ENCODE peak calls at places on chromosome 18, in eight cellular contexts. Y, B, S, J, D, N, V and T are unnamed samples. For H3K9me3, the result is how much of the 10 kb centered on the place peaks cover.

GRCh38 chr18:72830109-72830508 is 37.7 kb downstream of the NETO1 start:
- DNase-seq in J (no peak), N (no peak), D (no peak), B (peak), Y (peak), V (peak), S (no peak), T (no peak)

GRCh38 chr18:45517181-45517741 is 98.0 kb upstream of the SLC14A2 start:
- DNase-seq in B (peak), V (no peak), S (no peak), J (peak), D (peak), N (no peak), Y (no peak), T (no peak)

GRCh38 chr18:48944634-48945033 is 6.1 kb downstream of the SMAD7 start:
- DNase-seq in B (no peak), Y (no peak), V (no peak), D (no peak), N (peak), S (no peak), J (no peak), T (peak)

GRCh38 chr18:21851327-21851961 is 110.9 kb downstream of the MIB1 start:
- DNase-seq in D (no peak), B (no peak), Y (peak), S (no peak), V (no peak), N (peak), J (no peak), T (no peak)

GRCh38 chr18:36187826-36188721 is 777 bp downstream of the MOCOS start:
- DNase-seq in N (peak), D (peak), B (peak), Y (peak), V (no peak), S (peak), J (no peak), T (no peak)

GRCh38 chr18:1965541-1965940 is 605.8 kb downstream of the METTL4 start:
- DNase-seq in V (no peak), Y (no peak), B (no peak), D (no peak), N (no peak), S (no peak), J (no peak), T (no peak)

GRCh38 chr18:70493461-70493860 is 204.6 kb downstream of the SOCS6 start:
- DNase-seq in V (no peak), J (no peak), N (no peak), S (no peak), Y (no peak), D (no peak), B (no peak), T (no peak)

GRCh38 chr18:49238433-49239042 is 221.9 kb downstream of the DYM start:
- DNase-seq in Y (peak), D (no peak), N (peak), V (peak), S (no peak), J (no peak), B (peak), T (no peak)

GRCh38 chr18:36693931-36694661 is 134.7 kb downstream of the TPGS2 start:
- DNase-seq in J (no peak), V (no peak), D (no peak), N (peak), B (no peak), Y (peak), S (no peak), T (no peak)

GRCh38 chr18:75533954-75534353 is 106.5 kb upstream of the SMIM21 start:
- DNase-seq in J (no peak), Y (no peak), B (no peak), D (no peak), S (no peak), N (peak), V (no peak), T (no peak)

GRCh38 chr18:68298340-68298739 is 416.6 kb downstream of the TMX3 start:
- DNase-seq in D (no peak), B (no peak), S (no peak), V (no peak), N (no peak), Y (no peak), J (no peak), T (no peak)

GRCh38 chr18:54949588-54949987 is 9.7 kb downstream of the CCDC68 start:
- DNase-seq in B (no peak), V (no peak), J (no peak), S (no peak), Y (no peak), N (no peak), D (no peak), T (no peak)

GRCh38 chr18:70036771-70037452 is 89.2 kb upstream of the CD226 start:
- DNase-seq in B (no peak), S (no peak), V (no peak), D (no peak), J (no peak), N (no peak), Y (no peak), T (no peak)

GRCh38 chr18:45291616-45292612 is 323.4 kb upstream of the SLC14A2 start:
- DNase-seq in B (peak), Y (no peak), J (no peak), D (no peak), N (no peak), V (no peak), S (no peak), T (no peak)

GRCh38 chr18:43563780-43564179 is 286.5 kb upstream of the SYT4 start:
- DNase-seq in N (peak), D (no peak), V (no peak), Y (peak), B (peak), J (no peak), S (no peak), T (no peak)

GRCh38 chr18:35131387-35132283 is 90.4 kb downstream of the MAPRE2 start:
- DNase-seq in V (no peak), B (no peak), J (no peak), N (peak), S (no peak), Y (no peak), D (no peak), T (no peak)

GRCh38 chr18:9848170-9848854 is 37.5 kb upstream of the TXNDC2 start:
- DNase-seq in V (no peak), S (no peak), B (no peak), D (no peak), Y (no peak), N (no peak), J (no peak), T (no peak)

GRCh38 chr18:68972176-68972575 is 174.3 kb downstream of the CCDC102B start:
- DNase-seq in B (no peak), D (no peak), J (no peak), N (no peak), Y (no peak), V (no peak), S (no peak), T (no peak)

GRCh38 chr18:13547347-13547746 is 179.0 kb downstream of the FAM210A start:
- DNase-seq in Y (no peak), V (no peak), S (no peak), B (no peak), N (no peak), D (no peak), J (no peak), T (no peak)

GRCh38 chr18:37364237-37364636 is 201.4 kb downstream of the CELF4 start:
- DNase-seq in V (no peak), N (no peak), J (no peak), D (peak), S (no peak), Y (no peak), B (no peak), T (no peak)

GRCh38 chr18:72898870-72899840 is 31.4 kb upstream of the NETO1 start:
- DNase-seq in N (no peak), S (no peak), Y (no peak), J (no peak), D (no peak), V (no peak), B (no peak), T (no peak)

GRCh38 chr18:32770181-32770650 is 2.6 kb downstream of the KLHL14 start:
- DNase-seq in N (no peak), B (peak), D (peak), S (no peak), J (peak), Y (no peak), V (no peak), T (no peak)

GRCh38 chr18:22398464-22398863 is 19.3 kb downstream of the CTAGE1 start:
- DNase-seq in N (no peak), J (no peak), S (no peak), D (no peak), V (no peak), Y (no peak), B (no peak), T (no peak)

GRCh38 chr18:58194028-58194427 is 150.0 kb downstream of the NEDD4L start:
- DNase-seq in B (peak), N (no peak), J (no peak), S (peak), D (no peak), V (no peak), Y (no peak), T (no peak)
- TF ChIP-seq CTCF in B (peak), N (peak), J (no peak), S (no peak), D (peak), V (peak), Y (no peak), T (no peak)

DNA sequence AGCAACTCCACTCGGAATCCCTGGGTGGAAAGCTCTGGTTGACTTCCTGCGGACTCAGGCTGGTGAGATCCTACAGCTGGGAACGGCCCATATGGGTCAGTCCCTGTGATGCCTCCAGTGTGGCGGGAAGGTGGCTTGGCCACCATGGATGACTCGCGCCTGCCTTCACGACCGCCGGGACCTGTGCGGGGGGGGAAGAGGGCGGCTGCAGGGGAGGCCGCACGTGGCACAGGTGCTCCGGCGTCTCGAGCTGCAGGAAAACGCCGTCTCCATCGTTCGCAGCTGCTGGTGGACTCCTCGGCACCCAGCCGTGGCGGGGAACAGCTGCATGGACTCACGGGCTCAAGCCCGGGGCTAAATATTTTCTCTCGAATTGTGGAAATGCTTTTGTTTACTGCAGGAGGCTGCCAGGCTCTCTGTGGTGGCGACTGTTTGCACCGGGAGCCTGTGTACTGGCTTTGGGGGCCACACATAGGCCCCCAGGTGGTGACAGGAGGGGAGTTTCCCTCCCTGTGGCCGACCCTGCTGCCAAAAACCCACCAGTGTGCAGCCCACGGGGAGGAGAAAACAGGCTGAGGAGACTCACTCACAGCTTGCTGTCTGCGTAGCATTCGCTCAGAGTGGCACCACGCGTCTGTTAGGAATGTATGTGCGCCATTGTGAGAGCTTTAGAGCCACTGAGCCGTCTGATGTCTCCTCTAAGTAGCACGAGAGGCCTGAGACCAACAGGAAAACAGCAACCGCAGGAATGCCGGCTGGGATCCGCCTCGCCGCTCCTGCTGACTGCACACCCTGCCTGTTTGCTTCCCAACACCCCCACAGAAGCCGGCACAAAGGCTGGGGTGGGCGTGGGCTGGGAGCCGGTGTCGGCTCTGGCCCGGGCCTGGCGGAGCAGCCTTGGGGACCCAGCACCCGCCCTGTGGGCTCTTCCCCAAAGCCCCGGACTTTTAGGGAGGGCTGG is 89.2 kb downstream of the NFATC1 start:
- DNase-seq in J (peak), S (no peak), V (no peak), D (peak), N (peak), B (peak), Y (no peak), T (no peak)
- H3K27ac ChIP-seq in J (no peak), S (no peak), V (no peak), D (peak), N (peak), B (no peak), Y (no peak), T (no peak)

GRCh38 chr18:905948-906415 is 1.3 kb downstream of the ADCYAP1 start:
- DNase-seq in N (no peak), S (no peak), J (no peak), Y (no peak), D (no peak), B (peak), V (no peak), T (no peak)
- H3K9me3 ChIP-seq in N (under half), S (under half), J (under half), Y (under half), D (under half), B (under half), V (under half), T (under half)

GRCh38 chr18:24540896-24541295 is 80.5 kb downstream of the HRH4 start:
- DNase-seq in B (no peak), N (no peak), Y (no peak), J (no peak), D (no peak), V (no peak), S (no peak), T (no peak)

GRCh38 chr18:24544949-24545348 is 84.5 kb downstream of the HRH4 start:
- DNase-seq in N (no peak), V (no peak), S (no peak), J (no peak), B (no peak), Y (no peak), D (no peak), T (no peak)

GRCh38 chr18:24543408-24544140 is 83.1 kb downstream of the HRH4 start:
- DNase-seq in S (no peak), Y (no peak), B (no peak), V (no peak), D (no peak), J (no peak), N (no peak), T (no peak)

GRCh38 chr18:24546304-24546703 is 85.9 kb downstream of the HRH4 start:
- DNase-seq in V (no peak), Y (no peak), J (no peak), S (no peak), B (no peak), D (no peak), N (no peak), T (no peak)

DNA sequence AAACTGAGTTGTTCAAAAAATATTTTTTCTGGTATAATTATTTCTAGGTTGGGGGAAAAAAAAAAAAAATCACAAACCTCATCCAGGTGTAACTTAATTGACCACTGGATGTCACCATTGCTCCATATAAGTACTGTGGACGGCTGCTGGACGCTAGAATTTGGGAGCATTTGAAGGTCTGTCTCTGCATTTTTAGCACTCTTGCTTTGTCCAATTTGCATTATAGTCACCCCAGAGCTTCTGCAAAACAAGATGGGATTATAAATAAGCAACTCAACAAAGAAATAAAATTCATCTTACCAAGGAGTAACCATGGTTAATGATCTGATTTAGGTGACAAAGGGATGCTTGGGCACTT is 83.7 kb downstream of the HRH4 start:
- DNase-seq in Y (peak), N (peak), J (no peak), V (no peak), S (no peak), B (peak), D (no peak), T (no peak)
- TF ChIP-seq CTCF in Y (peak), N (peak), J (no peak), V (peak), S (peak), B (peak), D (peak), T (no peak)

DNA sequence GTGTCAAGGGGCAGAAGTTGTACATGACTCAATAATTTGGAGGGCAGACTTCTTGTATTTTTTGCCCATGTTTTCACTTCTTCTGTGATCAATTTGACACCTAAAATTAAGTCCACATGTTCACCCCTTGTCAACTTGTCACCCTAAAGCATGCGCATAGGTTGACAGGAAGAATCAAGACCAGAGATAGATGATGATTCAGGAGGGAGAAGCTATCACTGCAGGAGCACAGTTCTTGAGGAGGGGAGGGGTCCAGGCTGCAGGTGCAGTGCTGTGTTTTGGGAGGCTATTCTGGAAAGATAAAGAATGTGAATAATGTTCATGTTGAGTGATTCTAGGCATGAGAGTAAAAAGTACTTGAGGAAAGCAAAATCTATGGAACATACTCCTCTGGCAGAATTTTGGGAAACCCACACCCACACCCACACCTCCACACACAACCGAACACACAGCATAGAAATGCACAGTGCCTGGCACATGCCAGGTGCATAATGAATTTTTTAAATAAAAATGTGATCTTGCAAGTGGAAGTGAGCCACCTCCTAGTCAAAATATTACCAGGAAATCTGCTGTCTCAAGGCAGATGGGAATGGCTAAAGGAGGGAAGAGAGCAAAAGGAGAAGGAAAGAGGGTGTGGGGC is 249.2 kb upstream of the MEX3C start:
- DNase-seq in Y (no peak), B (no peak), D (no peak), N (no peak), V (no peak), J (no peak), S (no peak), T (no peak)
- H3K27ac ChIP-seq in Y (no peak), B (no peak), D (no peak), N (no peak), V (no peak), J (no peak), S (no peak), T (no peak)

GRCh38 chr18:55964171-55964570 is 376.2 kb upstream of the TCF4 start:
- DNase-seq in D (no peak), B (no peak), Y (no peak), J (no peak), S (no peak), V (no peak), N (no peak), T (no peak)
- H3K9me3 ChIP-seq in D (under half), B (under half), Y (under half), J (under half), S (under half), V (under half), N (under half), T (under half)

DNA sequence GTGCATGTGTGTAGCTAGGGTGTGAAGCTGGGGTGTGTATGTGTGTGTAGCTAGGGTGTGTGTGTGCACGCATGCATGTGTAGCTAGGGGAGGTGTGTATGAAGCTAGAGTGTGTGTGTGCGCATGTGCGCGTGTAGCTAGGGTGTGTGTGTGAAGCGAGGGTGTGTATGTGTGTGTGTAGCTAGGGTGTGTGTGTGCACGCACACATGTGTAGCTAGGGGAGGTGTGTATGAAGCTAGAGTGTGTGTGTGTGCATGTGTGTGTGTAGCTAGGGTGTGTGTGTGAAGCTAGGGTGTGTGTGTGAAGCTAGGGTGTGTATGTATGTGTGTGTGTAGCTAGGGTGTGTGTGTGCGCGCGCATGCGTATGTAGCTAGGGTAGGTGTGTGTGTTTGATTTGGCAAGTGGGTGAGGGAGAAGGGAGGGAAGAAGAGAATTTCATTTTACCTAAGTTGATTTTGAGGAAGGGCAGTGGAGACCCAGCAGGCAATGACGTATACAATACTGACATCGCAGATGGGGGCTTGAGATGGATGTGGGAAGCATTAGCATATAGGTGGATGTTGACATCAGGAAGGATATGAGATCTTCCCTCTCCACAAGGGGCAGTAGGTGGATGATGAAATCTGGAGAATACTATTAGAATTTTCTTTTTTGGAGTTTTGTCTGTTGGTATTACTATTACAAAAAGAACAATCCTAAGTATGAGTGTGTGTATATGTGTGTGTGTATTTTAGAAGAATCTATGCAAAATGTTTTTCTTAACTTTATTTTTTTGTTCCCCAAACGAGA is 70.7 kb downstream of the PRELID3A start:
- DNase-seq in N (no peak), D (no peak), J (no peak), Y (no peak), S (no peak), V (no peak), B (no peak), T (no peak)
- TF ChIP-seq CTCF in N (peak), D (no peak), J (no peak), Y (no peak), S (no peak), V (peak), B (no peak), T (no peak)

GRCh38 chr18:23504720-23505119 is 1.4 kb downstream of the RMC1 start:
- DNase-seq in B (no peak), N (no peak), V (no peak), Y (no peak), D (no peak), J (no peak), S (no peak), T (no peak)
- H3K27ac ChIP-seq in B (no peak), N (no peak), V (no peak), Y (no peak), D (peak), J (no peak), S (peak), T (no peak)